ENCODE peak calls at places on chromosomes 1 and 21, in five cellular contexts. E is suprapubic skin, S is A549, V is left lung, A is bronchial epithelial cell. P is an unnamed sample.

GRCh38 chr1:243598433-243598832 is 251.6 kb downstream of the AKT3 start:
- DNase-seq in E (no peak), S (peak), V (no peak), A (peak), P (no peak)

GRCh38 chr1:214718724-214719123 is 115.7 kb downstream of the CENPF start:
- DNase-seq in E (no peak), S (no peak), V (no peak), A (peak), P (no peak)

GRCh38 chr1:55735110-55735509 is 519.9 kb upstream of the USP24 start:
- DNase-seq in E (no peak), S (no peak), V (no peak), A (peak), P (no peak)

GRCh38 chr1:170174395-170174794 is 28.6 kb downstream of the NTMT2 start:
- DNase-seq in E (no peak), S (no peak), V (no peak), A (no peak), P (no peak)

GRCh38 chr1:219670426-219671149 is 57.7 kb upstream of the ZC3H11B start:
- DNase-seq in E (no peak), S (no peak), V (no peak), A (no peak), P (no peak)

GRCh38 chr1:198686069-198686728 is 47.4 kb downstream of the PTPRC start:
- DNase-seq in E (no peak), S (peak), V (no peak), A (peak), P (no peak)

GRCh38 chr1:9298282-9298681 is 5.6 kb downstream of the SPSB1 start:
- DNase-seq in E (no peak), S (no peak), V (no peak), A (no peak), P (no peak)

GRCh38 chr1:207848234-207848633 is 62.7 kb downstream of the CD34 start:
- DNase-seq in E (no peak), S (peak), V (peak), A (peak), P (no peak)

GRCh38 chr1:221478050-221478949 is 263.6 kb downstream of the DUSP10 start:
- DNase-seq in E (peak), S (peak), V (peak), A (peak), P (no peak)

GRCh38 chr1:9510130-9510529 is 29.1 kb upstream of the SLC25A33 start:
- DNase-seq in E (no peak), S (no peak), V (no peak), A (no peak), P (no peak)

GRCh38 chr1:27554777-27555699 is 48.9 kb downstream of the AHDC1 start:
- DNase-seq in E (no peak), S (no peak), V (no peak), A (no peak), P (no peak)

GRCh38 chr1:225883616-225884265 is 1.6 kb upstream of the TMEM63A start:
- DNase-seq in E (no peak), S (no peak), V (no peak), A (no peak), P (no peak)

GRCh38 chr1:225881081-225882007 is 836 bp downstream of the TMEM63A start:
- DNase-seq in E (no peak), S (no peak), V (peak), A (peak), P (peak)

GRCh38 chr1:225882699-225883615 is 777 bp upstream of the TMEM63A start:
- DNase-seq in E (peak), S (peak), V (peak), A (no peak), P (no peak)

GRCh38 chr1:225880636-225881035 is 1.5 kb downstream of the TMEM63A start:
- DNase-seq in E (no peak), S (no peak), V (no peak), A (no peak), P (no peak)

DNA sequence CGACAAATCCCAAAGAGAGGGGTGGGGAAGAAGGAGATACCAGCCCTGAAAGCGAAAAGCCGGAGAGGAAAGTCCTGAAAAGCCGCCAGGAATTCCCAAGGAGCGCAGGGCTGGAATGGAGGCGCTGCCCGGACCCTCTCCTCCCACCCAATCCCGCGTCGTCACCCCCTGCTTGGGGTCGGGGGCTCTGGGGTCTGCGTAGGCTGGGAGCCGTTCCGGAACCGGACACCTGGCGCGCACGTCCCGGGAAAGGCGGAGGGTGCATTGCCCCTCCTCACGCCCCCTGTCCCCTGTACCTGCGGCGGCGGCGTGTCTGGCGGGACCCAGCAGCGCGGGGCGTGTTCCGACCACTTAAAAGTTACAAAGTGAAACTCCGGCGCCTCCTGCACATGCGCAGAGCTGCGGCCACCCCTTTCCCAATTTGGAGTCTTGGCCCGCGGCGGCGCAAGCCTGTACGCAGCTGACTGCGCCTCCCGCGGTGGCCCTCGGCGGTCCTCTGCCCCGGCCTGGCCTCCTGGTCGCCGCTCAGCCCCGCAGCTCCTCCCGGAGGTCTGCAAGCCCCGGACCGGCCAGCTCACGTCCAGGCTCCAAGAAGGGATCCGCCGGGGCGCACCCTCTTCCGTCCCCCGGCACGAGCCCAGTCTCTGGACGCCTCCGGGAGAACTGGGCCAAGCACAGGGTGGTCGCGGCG is at the start of gene TMEM63A:
- DNase-seq in E (peak), S (peak), V (peak), A (peak), P (no peak)
- TF ChIP-seq CTCF in E (peak), S (peak), V (peak), A (peak), P (peak)

GRCh38 chr1:20712210-20712577 is 5.6 kb downstream of the KIF17 start:
- DNase-seq in E (no peak), S (no peak), V (no peak), A (no peak), P (no peak)
- TF ChIP-seq CTCF in E (no peak), S (no peak), V (no peak), A (no peak), P (no peak)

DNA sequence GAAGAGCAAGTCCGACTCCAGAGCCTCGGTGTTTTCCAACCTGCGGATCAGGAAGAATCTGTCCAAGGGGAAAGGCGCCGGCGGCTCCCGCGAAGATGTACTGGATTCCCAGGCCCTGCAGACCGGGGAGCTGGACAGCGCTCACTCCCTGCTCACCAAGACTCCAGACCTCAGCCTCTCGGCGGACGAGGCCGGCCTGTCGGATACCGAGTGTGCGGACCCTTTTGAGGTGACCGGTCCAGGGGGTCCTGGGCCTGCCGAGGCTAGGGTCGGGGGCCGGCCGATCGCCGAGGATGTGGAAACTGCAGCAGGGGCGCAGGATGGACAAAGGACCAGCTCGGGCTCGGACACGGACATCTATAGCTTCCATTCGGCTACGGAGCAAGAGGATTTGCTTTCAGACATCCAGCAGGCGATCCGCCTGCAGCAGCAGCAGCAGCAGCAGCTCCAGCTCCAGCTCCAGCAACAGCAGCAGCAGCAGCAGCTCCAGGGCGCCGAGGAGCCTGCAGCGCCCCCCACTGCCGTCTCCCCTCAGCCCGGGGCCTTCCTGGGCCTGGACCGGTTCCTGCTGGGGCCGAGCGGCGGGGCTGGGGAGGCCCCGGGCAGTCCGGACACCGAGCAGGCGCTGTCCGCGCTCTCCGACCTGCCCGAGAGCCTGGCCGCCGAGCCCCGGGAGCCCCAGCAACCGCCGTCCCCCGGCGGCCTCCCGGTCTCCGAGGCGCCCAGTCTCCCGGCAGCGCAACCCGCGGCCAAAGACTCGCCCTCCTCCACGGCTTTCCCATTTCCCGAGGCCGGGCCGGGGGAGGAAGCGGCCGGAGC is 827 bp downstream of the FMN2 start:
- DNase-seq in E (no peak), S (peak), V (no peak), A (no peak), P (peak)
- TF ChIP-seq CTCF in E (no peak), S (peak), V (no peak), A (no peak), P (peak)

GRCh38 chr1:155255243-155256100 is at the start of gene ENTREP3:
- DNase-seq in E (peak), S (peak), V (peak), A (peak), P (peak)
- TF ChIP-seq CTCF in E (no peak), S (no peak), V (peak), A (no peak), P (peak)

GRCh38 chr1:109432336-109432735 is 6.1 kb upstream of the PSMA5 start:
- DNase-seq in E (no peak), S (no peak), V (no peak), A (no peak), P (no peak)
- TF ChIP-seq CTCF in E (no peak), S (no peak), V (no peak), A (no peak), P (no peak)

GRCh38 chr21:31683029-31683428 is 23.5 kb downstream of the SOD1 start:
- DNase-seq in E (no peak), S (no peak), V (no peak), A (no peak), P (no peak)
- TF ChIP-seq CTCF in E (no peak), S (no peak), V (no peak), A (no peak), P (peak)